ENCODE peak calls at places on chromosomes 11 and 22, in ten cellular contexts. E, X, G, K, P, B, W, V, J and T are unnamed samples.
A peak's percentile ranks its signal among the peaks of the same experiment; 100 is the strongest.

GRCh38 chr11:12403122-12403994 is 26.0 kb downstream of the PARVA start:
- DNase-seq in E (no peak), X (no peak), G (no peak), K (no peak), P (no peak), B (no peak), W (no peak), V (no peak), J (no peak), T (no peak)

GRCh38 chr11:68425866-68426380 is 34.6 kb upstream of the PPP6R3 start:
- DNase-seq in E (no peak), X (no peak), G (no peak), K (no peak), P (no peak), B (no peak), W (no peak), V (no peak), J (no peak), T (no peak)

GRCh38 chr11:111977141-111978027 is 40.2 kb downstream of the DIXDC1 start:
- DNase-seq in E (peak; percentile 72), X (peak; percentile 67), G (no peak), K (peak; percentile 74), P (no peak), B (no peak), W (peak; percentile 41), V (peak; percentile 62), J (no peak), T (peak; percentile 26)

GRCh38 chr11:72227316-72228228 is 3.0 kb downstream of the INPPL1 start:
- DNase-seq in E (no peak), X (no peak), G (no peak), K (no peak), P (no peak), B (no peak), W (no peak), V (no peak), J (no peak), T (no peak)

GRCh38 chr11:73344191-73344607 is 32.0 kb upstream of the RELT start:
- DNase-seq in E (peak; percentile 52), X (no peak), G (no peak), K (no peak), P (no peak), B (no peak), W (no peak), V (no peak), J (no peak), T (no peak)

GRCh38 chr22:28366856-28367255 is 312.8 kb downstream of the TTC28 start:
- DNase-seq in E (no peak), X (no peak), G (no peak), K (no peak), P (no peak), B (no peak), W (no peak), V (no peak), J (no peak), T (no peak)

GRCh38 chr11:68610452-68611116 is 73.8 kb upstream of the GAL start:
- DNase-seq in E (no peak), X (no peak), G (no peak), K (peak; percentile 43), P (no peak), B (no peak), W (no peak), V (no peak), J (no peak), T (no peak)

GRCh38 chr22:34841321-34841901 is 224.5 kb upstream of the ISX start:
- DNase-seq in E (no peak), X (no peak), G (no peak), K (peak; percentile 71), P (no peak), B (no peak), W (no peak), V (no peak), J (no peak), T (no peak)

GRCh38 chr11:73053964-73054363 is 88.2 kb downstream of the FCHSD2 start:
- DNase-seq in E (no peak), X (no peak), G (no peak), K (no peak), P (no peak), B (peak; percentile 81), W (no peak), V (no peak), J (no peak), T (no peak)

DNA sequence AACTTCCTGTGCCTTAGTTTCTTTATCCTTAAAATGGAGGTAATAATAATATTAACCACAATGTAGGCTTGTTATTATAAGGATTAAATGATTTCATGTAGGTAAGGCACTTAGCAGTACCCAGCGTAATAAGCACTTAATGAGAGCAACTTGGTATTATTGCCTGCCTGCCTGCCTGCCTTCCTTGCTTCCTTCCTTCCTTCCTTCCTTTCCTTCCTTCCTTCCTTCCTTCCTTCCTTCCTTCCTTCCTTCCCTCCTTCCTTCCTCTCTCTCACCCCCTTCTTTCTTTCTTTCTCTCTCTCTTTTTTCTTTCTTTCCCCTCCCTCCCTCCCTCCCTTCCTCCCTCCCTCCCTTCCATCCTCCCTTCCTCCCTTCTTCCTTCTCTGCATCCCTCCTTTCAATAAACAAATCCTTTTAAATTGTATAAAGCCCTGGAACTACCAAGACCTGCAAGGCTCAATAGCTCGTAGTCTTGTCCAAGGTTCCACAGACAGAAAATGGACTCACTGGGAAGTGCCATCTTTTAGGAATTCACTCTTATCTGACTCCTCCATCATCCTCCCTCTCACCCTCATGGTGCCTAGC is 20.7 kb upstream of the TIMP3 start:
- DNase-seq in E (no peak), X (no peak), G (no peak), K (no peak), P (no peak), B (no peak), W (no peak), V (no peak), J (no peak), T (no peak)
- TF ChIP-seq CTCF in E (no peak), X (no peak), G (no peak), K (no peak), P (no peak), B (no peak), W (no peak), V (no peak), J (no peak), T (no peak)

DNA sequence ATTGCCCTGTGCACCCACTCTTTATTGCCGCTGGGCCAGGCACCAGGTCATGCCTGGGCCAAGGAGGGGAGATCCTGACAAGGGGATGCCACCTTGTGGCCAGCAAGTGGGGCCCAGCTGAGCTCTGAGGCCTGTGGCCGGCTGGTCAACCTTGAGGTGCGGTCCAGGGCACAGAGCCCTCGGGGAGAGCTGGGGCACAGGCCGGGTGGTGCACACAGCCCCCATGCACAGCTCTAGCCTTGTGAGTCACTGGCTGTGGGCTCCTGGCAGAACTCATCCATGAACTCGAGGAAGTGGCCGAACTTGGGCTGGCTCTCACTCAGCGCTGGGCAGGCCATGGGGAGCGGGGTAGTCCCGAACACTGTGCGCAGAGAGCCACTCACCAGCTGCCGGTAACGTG is 94.3 kb downstream of the RNF169 start:
- DNase-seq in E (no peak), X (no peak), G (no peak), K (peak; percentile 11), P (no peak), B (no peak), W (no peak), V (no peak), J (no peak), T (no peak)
- TF ChIP-seq CTCF in E (no peak), X (no peak), G (no peak), K (peak; percentile 17), P (no peak), B (peak; percentile 19), W (no peak), V (no peak), J (no peak), T (no peak)

GRCh38 chr11:104873252-104873651 is 25.0 kb downstream of the CASP12 start:
- DNase-seq in E (no peak), X (no peak), G (no peak), K (no peak), P (no peak), B (no peak), W (peak; percentile 3), V (no peak), J (no peak), T (peak; percentile 0)
- TF ChIP-seq CTCF in E (no peak), X (no peak), G (no peak), K (no peak), P (no peak), B (peak; percentile 18), W (no peak), V (no peak), J (peak; percentile 25), T (no peak)

GRCh38 chr11:534197-534591 is 1.2 kb downstream of the HRAS start:
- DNase-seq in E (no peak), X (no peak), G (no peak), K (no peak), P (no peak), B (no peak), W (no peak), V (no peak), J (no peak), T (no peak)

GRCh38 chr11:533049-533585 is 2.3 kb downstream of the HRAS start:
- DNase-seq in E (no peak), X (no peak), G (no peak), K (no peak), P (no peak), B (no peak), W (no peak), V (no peak), J (no peak), T (no peak)

GRCh38 chr11:533586-534196 is 1.7 kb downstream of the HRAS start:
- DNase-seq in E (no peak), X (no peak), G (no peak), K (no peak), P (no peak), B (no peak), W (no peak), V (no peak), J (no peak), T (no peak)

GRCh38 chr11:535519-536454 is at the start of gene HRAS:
- DNase-seq in E (peak; percentile 95), X (peak; percentile 97), G (peak; percentile 96), K (peak; percentile 98), P (peak; percentile 89), B (peak; percentile 95), W (peak; percentile 100), V (peak; percentile 98), J (peak; percentile 65), T (peak; percentile 98)

GRCh38 chr11:534592-535518 is 521 bp downstream of the HRAS start:
- DNase-seq in E (peak; percentile 26), X (no peak), G (no peak), K (peak; percentile 38), P (no peak), B (peak; percentile 17), W (peak; percentile 79), V (peak; percentile 18), J (no peak), T (peak; percentile 47)
- TF ChIP-seq CTCF in E (no peak), X (no peak), G (no peak), K (no peak), P (no peak), B (no peak), W (no peak), V (no peak), J (no peak), T (no peak)